ENCODE peak calls at places on chromosomes 1 and 21, in four cellular contexts. One of them, this sample, is unnamed. For H3K4me1, the result is how much of the 10 kb centered on the place peaks cover.

GRCh38 chr21:43262427-43262826 is 93.6 kb downstream of the CRYAA start:
- DNase-seq in breast epithelium: no peak
- DNase-seq in CD8-positive, alpha-beta memory T cell: no peak
- DNase-seq in lower lobe of right lung: peak
- DNase-seq in this sample: no peak

GRCh38 chr1:68495968-68496679 is 758 bp downstream of the DEPDC1 start:
- DNase-seq in breast epithelium: no peak
- DNase-seq in lower lobe of right lung: no peak
- DNase-seq in CD8-positive, alpha-beta memory T cell: no peak
- DNase-seq in this sample: peak

GRCh38 chr1:40389871-40390560 is 16.5 kb downstream of the SMAP2 start:
- DNase-seq in CD8-positive, alpha-beta memory T cell: no peak
- DNase-seq in breast epithelium: no peak
- DNase-seq in lower lobe of right lung: no peak
- DNase-seq in this sample: peak

GRCh38 chr1:43440358-43440757 is 13.4 kb downstream of the HYI start:
- DNase-seq in breast epithelium: no peak
- DNase-seq in CD8-positive, alpha-beta memory T cell: no peak
- DNase-seq in lower lobe of right lung: no peak
- DNase-seq in this sample: no peak

GRCh38 chr1:107141491-107142369 is 891 bp downstream of the NTNG1 start:
- DNase-seq in CD8-positive, alpha-beta memory T cell: peak
- DNase-seq in breast epithelium: no peak
- DNase-seq in lower lobe of right lung: peak
- DNase-seq in this sample: peak

GRCh38 chr1:155044812-155045690 is 6.1 kb upstream of the ADAM15 start:
- DNase-seq in CD8-positive, alpha-beta memory T cell: peak
- DNase-seq in breast epithelium: peak
- DNase-seq in lower lobe of right lung: peak
- DNase-seq in this sample: peak

GRCh38 chr1:56416385-56416972 is 162.9 kb downstream of the PLPP3 start:
- DNase-seq in breast epithelium: no peak
- DNase-seq in lower lobe of right lung: no peak
- DNase-seq in CD8-positive, alpha-beta memory T cell: no peak
- DNase-seq in this sample: no peak

GRCh38 chr1:64898107-64898861 is 68.1 kb downstream of the JAK1 start:
- DNase-seq in CD8-positive, alpha-beta memory T cell: no peak
- DNase-seq in breast epithelium: peak
- DNase-seq in lower lobe of right lung: peak
- DNase-seq in this sample: peak

GRCh38 chr1:1067284-1068076 is 6.6 kb downstream of the RNF223 start:
- DNase-seq in CD8-positive, alpha-beta memory T cell: no peak
- DNase-seq in lower lobe of right lung: peak
- DNase-seq in breast epithelium: no peak
- DNase-seq in this sample: no peak

GRCh38 chr1:168845083-168845650 is 116.2 kb upstream of the DPT start:
- DNase-seq in CD8-positive, alpha-beta memory T cell: no peak
- DNase-seq in lower lobe of right lung: no peak
- DNase-seq in breast epithelium: no peak
- DNase-seq in this sample: no peak

GRCh38 chr21:45153358-45154318 is 79.3 kb downstream of the ADARB1 start:
- DNase-seq in breast epithelium: peak
- DNase-seq in lower lobe of right lung: no peak
- DNase-seq in CD8-positive, alpha-beta memory T cell: no peak
- DNase-seq in this sample: no peak

GRCh38 chr1:115452600-115453329 is 114.7 kb upstream of the NGF start:
- DNase-seq in breast epithelium: no peak
- DNase-seq in CD8-positive, alpha-beta memory T cell: no peak
- DNase-seq in lower lobe of right lung: no peak
- DNase-seq in this sample: no peak

GRCh38 chr1:54207287-54207686 is 7.3 kb downstream of the MRPL37 start:
- DNase-seq in CD8-positive, alpha-beta memory T cell: no peak
- DNase-seq in breast epithelium: no peak
- DNase-seq in lower lobe of right lung: no peak
- DNase-seq in this sample: no peak

GRCh38 chr21:24259241-24259640 is 1348.0 kb downstream of the MRPL39 start:
- DNase-seq in breast epithelium: no peak
- DNase-seq in CD8-positive, alpha-beta memory T cell: no peak
- DNase-seq in lower lobe of right lung: no peak
- DNase-seq in this sample: no peak

GRCh38 chr21:17454315-17455027 is 58.4 kb upstream of the CXADR start:
- DNase-seq in lower lobe of right lung: no peak
- DNase-seq in CD8-positive, alpha-beta memory T cell: no peak
- DNase-seq in breast epithelium: no peak
- DNase-seq in this sample: peak

GRCh38 chr1:65423884-65424655 is 3.6 kb downstream of the LEPR start:
- DNase-seq in CD8-positive, alpha-beta memory T cell: no peak
- DNase-seq in breast epithelium: no peak
- DNase-seq in lower lobe of right lung: no peak
- DNase-seq in this sample: peak

GRCh38 chr1:17957588-17958267 is 149.9 kb upstream of the IGSF21 start:
- DNase-seq in CD8-positive, alpha-beta memory T cell: no peak
- DNase-seq in lower lobe of right lung: no peak
- DNase-seq in breast epithelium: peak
- DNase-seq in this sample: no peak

GRCh38 chr1:42403880-42404400 is 23.3 kb downstream of the RIMKLA start:
- DNase-seq in CD8-positive, alpha-beta memory T cell: no peak
- DNase-seq in lower lobe of right lung: no peak
- DNase-seq in breast epithelium: no peak
- DNase-seq in this sample: peak

DNA sequence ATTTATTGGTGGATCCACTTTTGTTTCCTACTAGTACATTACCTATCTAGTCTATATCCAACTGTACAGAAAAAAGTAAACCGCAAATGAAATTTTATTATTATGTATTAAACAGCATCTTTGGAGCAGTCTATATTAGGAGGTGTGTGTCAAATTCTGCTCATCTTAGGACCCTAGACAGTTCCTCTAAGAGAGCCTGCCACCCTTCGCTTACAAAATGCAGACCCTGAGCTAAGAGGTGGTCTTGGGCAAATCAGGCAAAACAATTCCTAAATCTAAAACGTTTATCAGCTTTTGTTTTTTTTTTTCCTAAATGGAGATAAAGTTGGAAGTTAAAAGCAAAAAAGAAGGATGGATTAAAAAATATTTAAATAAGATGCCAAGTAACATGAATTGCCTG is 85.3 kb downstream of the PBX1 start:
- DNase-seq in lower lobe of right lung: no peak
- DNase-seq in breast epithelium: no peak
- DNase-seq in CD8-positive, alpha-beta memory T cell: no peak
- DNase-seq in this sample: no peak
- H3K27ac ChIP-seq in lower lobe of right lung: no peak
- H3K27ac ChIP-seq in breast epithelium: no peak
- H3K27ac ChIP-seq in CD8-positive, alpha-beta memory T cell: no peak
- H3K27ac ChIP-seq in this sample: no peak

GRCh38 chr1:24709748-24710416 is 35.4 kb upstream of the CLIC4 start:
- DNase-seq in breast epithelium: no peak
- DNase-seq in CD8-positive, alpha-beta memory T cell: no peak
- DNase-seq in lower lobe of right lung: no peak
- DNase-seq in this sample: no peak
- H3K4me1 ChIP-seq in breast epithelium: under half
- H3K4me1 ChIP-seq in CD8-positive, alpha-beta memory T cell: under half
- H3K4me1 ChIP-seq in lower lobe of right lung: under half
- H3K4me1 ChIP-seq in this sample: under half

DNA sequence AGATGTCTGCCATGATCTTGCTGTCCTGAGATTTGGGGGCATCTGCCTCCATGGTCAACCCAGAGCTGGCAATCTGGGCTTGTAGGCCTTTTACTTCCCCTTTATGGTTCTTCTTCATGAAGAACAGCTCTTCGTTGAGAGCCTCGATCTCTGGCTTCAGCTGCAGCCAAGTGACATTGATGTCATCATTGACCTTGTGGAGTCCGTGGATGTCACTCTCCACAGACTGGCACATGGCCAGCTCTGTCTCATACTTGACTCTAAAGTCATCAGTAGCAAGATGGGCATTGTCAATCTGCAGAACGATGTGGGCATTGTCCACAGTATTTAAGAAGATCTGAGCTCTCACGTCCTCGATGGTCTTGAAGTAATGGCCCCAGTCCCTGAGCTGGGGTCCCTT is 29.2 kb downstream of the RAP1A start:
- DNase-seq in CD8-positive, alpha-beta memory T cell: no peak
- DNase-seq in breast epithelium: no peak
- DNase-seq in lower lobe of right lung: no peak
- DNase-seq in this sample: no peak
- H3K27ac ChIP-seq in CD8-positive, alpha-beta memory T cell: no peak
- H3K27ac ChIP-seq in breast epithelium: no peak
- H3K27ac ChIP-seq in lower lobe of right lung: no peak
- H3K27ac ChIP-seq in this sample: no peak

DNA sequence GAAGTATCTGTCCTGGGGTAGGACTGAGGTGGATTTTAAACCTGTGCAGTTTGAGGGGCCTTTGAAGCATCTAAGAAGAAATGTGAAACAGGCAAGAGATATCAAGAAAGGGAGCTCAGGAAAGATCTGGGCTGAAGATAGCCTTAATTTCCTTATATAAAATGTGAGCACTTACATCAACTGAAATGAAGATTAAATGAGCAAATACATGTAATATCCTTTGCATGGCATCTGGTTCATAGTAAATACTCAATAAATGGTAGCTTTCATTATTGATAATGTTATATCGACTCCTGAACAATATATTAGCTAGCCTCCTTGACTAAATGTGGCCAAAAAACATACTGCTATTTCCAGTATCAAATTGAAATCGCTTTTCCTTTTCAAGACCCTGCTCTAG is 2.5 kb downstream of the LIN9 start:
- DNase-seq in breast epithelium: no peak
- DNase-seq in CD8-positive, alpha-beta memory T cell: no peak
- DNase-seq in lower lobe of right lung: no peak
- DNase-seq in this sample: no peak
- H3K4me1 ChIP-seq in breast epithelium: under half
- H3K4me1 ChIP-seq in CD8-positive, alpha-beta memory T cell: under half
- H3K4me1 ChIP-seq in lower lobe of right lung: under half
- H3K4me1 ChIP-seq in this sample: under half

DNA sequence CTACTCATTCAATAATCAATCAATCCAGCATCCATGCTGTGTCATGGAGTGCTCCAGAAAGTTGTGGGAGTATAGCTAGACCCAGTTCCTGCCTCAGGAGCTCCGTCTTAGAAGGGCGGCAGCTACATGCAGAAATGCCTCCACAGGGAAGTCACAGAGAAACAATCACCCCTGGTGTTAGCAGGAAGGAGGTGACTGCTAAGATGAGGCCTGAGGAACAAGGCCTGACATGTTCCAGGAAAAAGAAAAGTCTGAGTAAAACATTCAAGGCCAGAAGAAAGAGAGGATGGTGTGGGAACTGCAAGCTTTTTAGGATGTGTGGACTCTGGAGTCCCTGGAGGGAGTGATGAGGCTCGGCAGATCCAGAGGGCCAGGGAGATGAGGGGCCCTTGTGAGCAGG is 142.5 kb upstream of the MAGI3 start:
- DNase-seq in lower lobe of right lung: no peak
- DNase-seq in CD8-positive, alpha-beta memory T cell: no peak
- DNase-seq in breast epithelium: no peak
- DNase-seq in this sample: no peak
- H3K27ac ChIP-seq in lower lobe of right lung: no peak
- H3K27ac ChIP-seq in CD8-positive, alpha-beta memory T cell: no peak
- H3K27ac ChIP-seq in breast epithelium: no peak
- H3K27ac ChIP-seq in this sample: no peak

This sample was measured in cardiac muscle cell.